ENCODE peak calls at places on chromosomes 1 and 21, in four cellular contexts. C is T47D, B is progenitor cell of endocrine pancreas, R is fibroblast of gingiva. X is an unnamed sample.

GRCh38 chr21:31136891-31137290 is 98.6 kb upstream of the KRTAP19-8 start:
- DNase-seq in B (no peak), C (no peak), R (no peak), X (no peak)

GRCh38 chr1:10508511-10508951 is 33.8 kb downstream of the PEX14 start:
- DNase-seq in B (no peak), C (peak; percentile 77), R (peak; percentile 50), X (no peak)

GRCh38 chr1:236997361-236997760 is 6.9 kb downstream of the MT1HL1 start:
- DNase-seq in R (no peak), B (no peak), C (no peak), X (no peak)

GRCh38 chr1:237717121-237717520 is 173.6 kb downstream of the ZP4 start:
- DNase-seq in C (no peak), B (no peak), R (no peak), X (no peak)

GRCh38 chr21:17660862-17661261 is 48.2 kb upstream of the BTG3 start:
- DNase-seq in B (no peak), R (no peak), C (no peak), X (no peak)

GRCh38 chr1:226061793-226062557 is 541 bp upstream of the H3-3A start:
- DNase-seq in C (peak; percentile 94), R (peak; percentile 71), B (peak; percentile 82), X (peak; percentile 88)

GRCh38 chr1:222167111-222167510 is 380.8 kb downstream of the HHIPL2 start:
- DNase-seq in R (peak; percentile 77), B (peak; percentile 16), C (peak; percentile 60), X (peak; percentile 51)

GRCh38 chr1:150072959-150073358 is 5.4 kb downstream of the VPS45 start:
- DNase-seq in R (peak; percentile 24), B (no peak), C (peak; percentile 20), X (no peak)

GRCh38 chr1:103365860-103366569 is 159.5 kb upstream of the RNPC3 start:
- DNase-seq in C (no peak), B (no peak), R (no peak), X (no peak)

GRCh38 chr1:246608616-246609376 is 42.5 kb downstream of the CNST start:
- DNase-seq in R (peak; percentile 79), B (no peak), C (peak; percentile 100), X (no peak)

GRCh38 chr1:200262326-200262965 is 147.4 kb downstream of the ZNF281 start:
- DNase-seq in C (no peak), R (no peak), B (no peak), X (no peak)

GRCh38 chr21:42781981-42782722 is 97.2 kb downstream of the WDR4 start:
- DNase-seq in C (no peak), R (no peak), B (no peak), X (no peak)

GRCh38 chr1:73813726-73814125 is 384.2 kb downstream of the LRRIQ3 start:
- DNase-seq in R (no peak), B (no peak), C (peak; percentile 5), X (no peak)

GRCh38 chr1:25204797-25205441 is 27.4 kb downstream of the SYF2 start:
- DNase-seq in R (peak; percentile 77), B (no peak), C (peak; percentile 50), X (no peak)

GRCh38 chr1:28887835-28888682 is 26.3 kb upstream of the EPB41 start:
- DNase-seq in C (no peak), B (no peak), R (no peak), X (peak; percentile 30)

GRCh38 chr1:183648042-183648441 is 5.1 kb downstream of the APOBEC4 start:
- DNase-seq in B (no peak), R (no peak), C (no peak), X (no peak)

GRCh38 chr1:22332795-22333499 is 118.7 kb upstream of the ZBTB40 start:
- DNase-seq in B (no peak), C (peak; percentile 12), R (no peak), X (no peak)

GRCh38 chr1:113991467-113991997 is 12.3 kb downstream of the OLFML3 start:
- DNase-seq in C (no peak), B (no peak), R (no peak), X (no peak)

GRCh38 chr1:209199822-209200221 is 383.7 kb upstream of the CAMK1G start:
- DNase-seq in C (no peak), R (no peak), B (no peak), X (peak; percentile 39)

GRCh38 chr1:228882785-228883450 is 147.6 kb downstream of the RHOU start:
- DNase-seq in R (no peak), C (no peak), B (no peak), X (no peak)

GRCh38 chr1:12097321-12097720 is 34.2 kb downstream of the TNFRSF8 start:
- DNase-seq in C (no peak), R (no peak), B (no peak), X (no peak)

GRCh38 chr1:177627148-177627910 is 342.5 kb downstream of the SEC16B start:
- DNase-seq in R (no peak), C (no peak), B (no peak), X (no peak)

GRCh38 chr1:110018396-110018795 is 16.0 kb upstream of the STRIP1 start:
- DNase-seq in C (no peak), R (no peak), B (no peak), X (no peak)

X was measured in nephron progenitor cell.